ENCODE peak calls at places on chromosomes 5 and 9, in five cellular contexts. N is psoas muscle, A is GM20000, X is GM10248, S is HFFc6. V is an unnamed sample.

GRCh38 chr9:136931615-136932130 is 12.9 kb downstream of the FBXW5 start:
- DNase-seq in N (no peak), A (no peak), X (no peak), S (no peak), V (no peak)

GRCh38 chr5:67161767-67162166 is 34.8 kb downstream of the CD180 start:
- DNase-seq in N (no peak), A (no peak), X (no peak), S (no peak), V (no peak)

GRCh38 chr9:122216798-122217418 is 11.8 kb downstream of the LHX6 start:
- DNase-seq in N (no peak), A (no peak), X (no peak), S (no peak), V (no peak)

GRCh38 chr5:67047616-67048015 is 149.0 kb downstream of the CD180 start:
- DNase-seq in N (no peak), A (no peak), X (no peak), S (no peak), V (no peak)

GRCh38 chr5:74030371-74030770 is 404.4 kb downstream of the ARHGEF28 start:
- DNase-seq in N (no peak), A (no peak), X (no peak), S (no peak), V (no peak)

GRCh38 chr5:30324083-30324482 is 869.4 kb upstream of the CDH6 start:
- DNase-seq in N (no peak), A (no peak), X (no peak), S (no peak), V (no peak)

GRCh38 chr9:72203205-72203803 is 54.1 kb downstream of the GDA start:
- DNase-seq in N (no peak), A (peak), X (peak), S (peak), V (no peak)

GRCh38 chr9:85155380-85155779 is 485.9 kb downstream of the NTRK2 start:
- DNase-seq in N (no peak), A (no peak), X (no peak), S (no peak), V (no peak)

GRCh38 chr5:147578228-147579024 is 68.6 kb upstream of the DPYSL3 start:
- DNase-seq in N (no peak), A (peak), X (no peak), S (peak), V (no peak)
- TF ChIP-seq CTCF in N (peak), A (peak), X (peak), S (peak), V (peak)

DNA sequence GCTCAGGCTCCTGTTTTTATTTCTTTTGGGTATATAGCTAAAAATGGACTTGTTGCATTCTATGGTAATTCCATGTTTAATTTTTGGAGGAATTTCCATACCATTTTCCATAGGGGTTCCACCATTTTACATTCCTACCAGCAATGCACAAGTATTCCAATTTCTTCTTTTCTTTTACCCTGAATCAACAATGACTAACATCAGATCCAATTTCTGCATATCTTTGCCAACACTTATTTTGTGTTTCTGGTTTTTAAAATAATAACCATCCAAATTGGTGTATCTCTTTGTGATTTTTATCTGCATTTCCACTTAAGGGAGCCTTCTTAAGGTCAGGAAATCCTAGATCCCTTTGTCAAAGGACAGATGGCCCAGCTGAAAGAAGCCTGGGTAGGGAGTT is 29.5 kb upstream of the SMU1 start:
- DNase-seq in N (no peak), A (no peak), X (no peak), S (no peak), V (no peak)
- TF ChIP-seq CTCF in N (no peak), A (no peak), X (no peak), S (no peak), V (no peak)

GRCh38 chr5:26700759-26701384 is 337.5 kb downstream of the CDH9 start:
- DNase-seq in N (no peak), A (peak), X (peak), S (peak), V (no peak)
- TF ChIP-seq CTCF in N (no peak), A (peak), X (peak), S (peak), V (peak)

GRCh38 chr5:37757980-37758582 is 81.8 kb downstream of the GDNF start:
- DNase-seq in N (no peak), A (no peak), X (no peak), S (no peak), V (no peak)
- TF ChIP-seq CTCF in N (no peak), A (no peak), X (peak), S (peak), V (peak)

V was measured in chondrocyte.